ENCODE peak calls at places on chromosomes 4 and X, in four cellular contexts. H is mesendoderm, L is A549, X is HCT116. B is an unnamed sample.

GRCh38 chr4:166956484-166956883 is 277.8 kb downstream of the SPOCK3 start:
- DNase-seq in H (no peak), L (no peak), X (no peak), B (no peak)

GRCh38 chrX:64885850-64886249 is 90.4 kb downstream of the ZC4H2 start:
- DNase-seq in H (peak; percentile 49), L (peak; percentile 12), X (peak; percentile 4), B (no peak)

GRCh38 chr4:53914313-53915016 is 149.9 kb downstream of the CHIC2 start:
- DNase-seq in H (no peak), L (peak; percentile 73), X (no peak), B (peak; percentile 97)

GRCh38 chrX:71111851-71112468 is 583 bp upstream of the IL2RG start:
- DNase-seq in H (no peak), L (no peak), X (no peak), B (no peak)

GRCh38 chrX:25076941-25077500 is 61.3 kb upstream of the ARX start:
- DNase-seq in H (no peak), L (no peak), X (no peak), B (no peak)

GRCh38 chr4:53932784-53933183 is 131.6 kb downstream of the CHIC2 start:
- DNase-seq in H (no peak), L (no peak), X (no peak), B (peak; percentile 41)

GRCh38 chrX:44462851-44463250 is 79.8 kb downstream of the FUNDC1 start:
- DNase-seq in H (no peak), L (no peak), X (no peak), B (no peak)

GRCh38 chrX:132967049-132967448 is 8.6 kb upstream of the HS6ST2 start:
- DNase-seq in H (no peak), L (no peak), X (no peak), B (no peak)

GRCh38 chr4:66927937-66928336 is 617.4 kb downstream of the CENPC start:
- DNase-seq in H (no peak), L (no peak), X (no peak), B (no peak)

GRCh38 chrX:38754102-38754790 is 47.0 kb upstream of the MID1IP1 start:
- DNase-seq in H (peak; percentile 60), L (peak; percentile 64), X (peak; percentile 32), B (peak; percentile 35)

GRCh38 chr4:169956441-169956840 is 69.8 kb downstream of the MFAP3L start:
- DNase-seq in H (no peak), L (no peak), X (no peak), B (peak; percentile 37)

GRCh38 chr4:153748378-153748777 is 11.4 kb downstream of the RNF175 start:
- DNase-seq in H (no peak), L (no peak), X (no peak), B (peak; percentile 97)

GRCh38 chrX:104921606-104922205 is 298.8 kb downstream of the TEX13A start:
- DNase-seq in H (peak; percentile 0), L (no peak), X (no peak), B (peak; percentile 12)

GRCh38 chr4:100929753-100930152 is 411.9 kb upstream of the EMCN start:
- DNase-seq in H (no peak), L (no peak), X (no peak), B (no peak)

GRCh38 chr4:174349156-174349555 is 65.4 kb downstream of the CEP44 start:
- DNase-seq in H (peak; percentile 26), L (no peak), X (no peak), B (no peak)
- H3K4me2 ChIP-seq in H (no peak overlapping the region), L (no peak overlapping the region), X (no peak overlapping the region), B (no peak overlapping the region)

DNA sequence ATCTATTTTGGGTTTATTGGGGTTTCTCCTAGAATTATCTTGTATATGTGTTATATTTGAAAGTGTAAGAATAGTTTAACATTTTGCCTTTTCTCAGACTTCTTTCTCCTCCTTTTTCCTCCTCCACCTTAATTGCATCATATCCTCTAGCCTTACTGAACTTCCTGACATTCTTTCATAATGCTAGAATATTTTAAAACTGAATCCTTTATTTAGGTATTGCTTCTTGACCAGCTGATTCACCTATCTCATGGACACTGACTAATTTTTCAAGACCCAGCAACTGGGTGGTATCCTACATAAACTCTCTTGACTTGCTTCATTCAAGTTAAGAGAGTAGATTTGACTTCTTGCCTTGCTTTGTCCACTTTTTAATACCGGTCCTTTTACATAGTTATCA is 1508.9 kb downstream of the STIM2 start:
- DNase-seq in H (no peak), L (no peak), X (no peak), B (peak; percentile 73)
- H3K27ac ChIP-seq in H (no peak overlapping the region), L (no peak overlapping the region), X (no peak overlapping the region), B (peak overlapping the region; percentile 81)

GRCh38 chrX:40278340-40279090 is 180.8 kb upstream of the BCOR start:
- DNase-seq in H (no peak), L (peak; percentile 14), X (no peak), B (no peak)

GRCh38 chrX:40279762-40280161 is 182.0 kb upstream of the BCOR start:
- DNase-seq in H (no peak), L (no peak), X (no peak), B (no peak)

GRCh38 chrX:40277672-40278071 is 179.9 kb upstream of the BCOR start:
- DNase-seq in H (no peak), L (no peak), X (no peak), B (no peak)

GRCh38 chrX:40281341-40282005 is 183.7 kb upstream of the BCOR start:
- DNase-seq in H (no peak), L (no peak), X (no peak), B (no peak)

GRCh38 chrX:40279091-40279430 is 181.3 kb upstream of the BCOR start:
- DNase-seq in H (no peak), L (no peak), X (no peak), B (no peak)
- H3K4me2 ChIP-seq in H (no peak overlapping the region), L (no peak overlapping the region), X (no peak overlapping the region), B (no peak overlapping the region)

GRCh38 chr4:36872679-36873078 is 371.9 kb upstream of the NWD2 start:
- DNase-seq in H (no peak), L (no peak), X (no peak), B (no peak)

DNA sequence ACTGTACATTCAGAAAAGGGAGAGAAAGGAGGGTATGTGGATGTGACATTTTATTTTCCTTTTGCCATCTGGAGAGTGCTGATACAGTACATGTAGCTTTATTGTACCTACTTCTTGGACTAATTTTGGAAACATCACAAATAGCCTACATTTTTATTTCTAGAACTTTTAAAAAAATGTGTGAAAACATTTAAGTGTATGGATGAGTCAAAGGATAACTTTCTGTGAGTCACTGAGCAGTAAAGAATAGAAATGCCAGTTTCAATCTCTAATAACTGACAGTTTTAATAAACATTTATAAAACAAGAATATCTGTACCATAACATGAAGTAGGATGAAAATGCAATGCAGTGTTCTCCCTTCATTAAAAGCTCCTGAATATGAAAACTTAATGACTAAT is 374.4 kb upstream of the NWD2 start:
- DNase-seq in H (no peak), L (no peak), X (no peak), B (no peak)
- H3K27ac ChIP-seq in H (no peak overlapping the region), L (no peak overlapping the region), X (no peak overlapping the region), B (no peak overlapping the region)

GRCh38 chr4:36343501-36343900 is 62.1 kb downstream of the DTHD1 start:
- DNase-seq in H (no peak), L (no peak), X (no peak), B (no peak)

GRCh38 chr4:36351082-36351666 is 69.8 kb downstream of the DTHD1 start:
- DNase-seq in H (peak; percentile 63), L (peak; percentile 40), X (peak; percentile 36), B (peak; percentile 34)

GRCh38 chr4:36349904-36350554 is 68.6 kb downstream of the DTHD1 start:
- DNase-seq in H (peak; percentile 16), L (no peak), X (no peak), B (no peak)

GRCh38 chr4:36348403-36348938 is 67.1 kb downstream of the DTHD1 start:
- DNase-seq in H (no peak), L (no peak), X (no peak), B (no peak)
- H3K4me2 ChIP-seq in H (no peak overlapping the region), L (no peak overlapping the region), X (no peak overlapping the region), B (no peak overlapping the region)

DNA sequence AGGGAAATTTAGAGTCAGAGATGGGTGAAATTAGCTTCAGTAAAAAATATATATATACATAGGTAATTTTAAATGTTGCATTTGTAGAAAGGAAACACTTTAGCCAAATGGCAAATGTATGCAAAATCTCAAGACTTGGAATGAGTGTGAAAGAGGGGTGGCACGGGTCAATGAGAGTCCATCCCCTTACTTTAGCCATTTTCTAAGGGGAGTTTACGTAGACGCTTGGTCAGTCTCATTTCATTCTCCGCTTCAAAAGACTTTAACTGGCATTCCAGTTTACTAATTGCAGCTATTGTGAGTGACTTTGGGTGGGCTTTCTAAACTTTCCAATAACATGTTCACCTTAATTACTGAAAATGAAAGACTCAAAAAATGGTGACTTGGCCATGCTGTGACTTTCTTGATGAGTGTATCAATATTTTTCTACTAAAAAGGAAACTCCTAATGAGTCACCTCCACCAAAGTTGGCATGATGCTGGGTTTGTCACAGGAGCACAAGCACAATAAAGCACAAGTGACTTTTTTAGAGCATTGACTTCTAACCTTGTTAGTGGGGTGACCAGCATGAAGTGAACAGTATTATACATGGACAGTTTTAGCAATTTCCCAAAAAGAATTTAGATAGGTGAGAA is 356.0 kb upstream of the RASGEF1B start:
- DNase-seq in H (no peak), L (no peak), X (no peak), B (peak; percentile 21)
- H3K27ac ChIP-seq in H (no peak overlapping the region), L (no peak overlapping the region), X (no peak overlapping the region), B (no peak overlapping the region)

GRCh38 chrX:31071725-31072124 is at the start of gene FTHL17:
- DNase-seq in H (no peak), L (no peak), X (no peak), B (no peak)

GRCh38 chrX:31071262-31071661 is 579 bp downstream of the FTHL17 start:
- DNase-seq in H (no peak), L (no peak), X (no peak), B (no peak)

GRCh38 chrX:31074522-31074921 is 2.7 kb upstream of the FTHL17 start:
- DNase-seq in H (no peak), L (no peak), X (no peak), B (no peak)

DNA sequence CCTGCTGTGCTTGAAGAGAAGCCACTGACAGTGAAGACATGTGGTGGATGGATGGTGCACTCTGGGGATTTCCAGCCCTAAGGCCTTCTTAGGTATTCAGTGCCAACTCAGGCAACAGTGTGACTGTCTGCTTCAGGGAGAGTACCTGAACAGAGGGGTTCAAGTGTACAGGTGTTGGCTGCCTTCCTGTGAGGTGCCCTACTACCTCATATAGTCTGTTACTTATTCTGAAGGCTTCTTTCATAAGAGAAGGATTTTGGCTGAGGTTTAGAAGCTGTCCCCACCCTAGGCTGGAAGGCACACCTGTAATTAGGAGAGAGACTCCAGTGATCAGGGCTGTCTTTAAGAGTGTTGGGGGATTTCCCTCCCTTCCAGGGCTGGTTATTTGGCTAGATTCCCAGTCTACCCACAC is 1.8 kb downstream of the FTHL17 start:
- DNase-seq in H (no peak), L (no peak), X (no peak), B (peak; percentile 47)
- H3K4me2 ChIP-seq in H (no peak overlapping the region), L (no peak overlapping the region), X (no peak overlapping the region), B (no peak overlapping the region)

DNA sequence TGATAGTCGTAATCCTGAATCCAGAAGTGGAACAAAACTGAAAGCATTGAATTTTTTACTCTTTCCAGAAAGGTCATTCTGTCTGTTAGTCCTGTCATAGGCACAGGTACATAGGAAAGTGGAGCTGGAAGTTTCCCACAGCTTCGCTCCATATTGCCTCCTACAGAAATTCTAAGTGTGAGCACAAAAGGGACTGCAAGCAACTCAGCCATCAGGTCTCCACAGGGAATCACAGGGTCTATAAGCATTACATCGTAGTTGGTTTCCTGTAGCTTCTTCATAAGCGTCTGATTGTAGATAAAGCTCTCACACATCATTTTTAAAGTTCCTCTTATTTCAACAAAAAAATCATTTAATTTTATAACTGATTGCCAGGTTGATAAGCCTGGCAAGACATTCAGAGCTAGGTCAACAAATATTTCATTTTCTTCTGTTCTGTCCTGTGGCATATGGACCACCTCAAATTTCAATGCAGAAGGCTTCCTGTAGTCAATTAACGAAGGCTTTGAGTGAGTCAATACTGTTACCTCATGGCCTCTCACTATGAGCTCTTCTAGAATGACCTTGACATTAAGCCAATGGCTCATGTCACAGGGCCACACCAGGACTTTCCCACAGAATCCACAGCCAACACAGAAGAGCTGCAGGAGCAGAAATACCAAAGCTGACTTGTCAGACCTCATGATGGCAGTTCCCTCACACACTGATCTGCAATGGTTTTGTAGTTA is at the start of gene UGT2A3:
- DNase-seq in H (peak; percentile 60), L (peak; percentile 78), X (no peak), B (no peak)
- H3K27ac ChIP-seq in H (no peak within 1 kb of the TSS), L (peak within 1 kb of the TSS; percentile 56), X (no peak within 1 kb of the TSS), B (no peak within 1 kb of the TSS)